ENCODE peak calls at places on chromosomes 3 and 15, in four cellular contexts. Z is thyroid gland, R is A673, L is cardiac muscle cell. S is an unnamed sample. For H3K4me1, the result is how much of the 10 kb centered on the place peaks cover.

GRCh38 chr3:53346922-53347260 is 452 bp downstream of the DCP1A start:
- DNase-seq in Z (no peak), R (no peak), L (no peak), S (no peak)

GRCh38 chr3:45943207-45943846 is at the start of gene CXCR6:
- DNase-seq in Z (no peak), R (no peak), L (no peak), S (no peak)

GRCh38 chr3:15148614-15149013 is 49.7 kb upstream of the RBSN start:
- DNase-seq in Z (peak), R (no peak), L (peak), S (peak)

GRCh38 chr3:197528190-197528589 is 27.6 kb downstream of the BDH1 start:
- DNase-seq in Z (no peak), R (no peak), L (no peak), S (no peak)

GRCh38 chr3:52218026-52218425 is 7.4 kb downstream of the TLR9 start:
- DNase-seq in Z (no peak), R (no peak), L (no peak), S (no peak)

GRCh38 chr3:50591196-50591741 is 20.3 kb downstream of the CISH start:
- DNase-seq in Z (no peak), R (no peak), L (no peak), S (no peak)

GRCh38 chr3:111859061-111859973 is at the start of gene PHLDB2:
- DNase-seq in Z (peak), R (peak), L (peak), S (peak)

GRCh38 chr15:49843725-49844124 is 222.9 kb downstream of the DTWD1 start:
- DNase-seq in Z (no peak), R (no peak), L (no peak), S (no peak)

GRCh38 chr15:79067969-79068368 is 22.6 kb downstream of the RASGRF1 start:
- DNase-seq in Z (no peak), R (no peak), L (peak), S (no peak)
- H3K4me1 ChIP-seq in Z (under half), R (under half), L (under half), S (under half)

DNA sequence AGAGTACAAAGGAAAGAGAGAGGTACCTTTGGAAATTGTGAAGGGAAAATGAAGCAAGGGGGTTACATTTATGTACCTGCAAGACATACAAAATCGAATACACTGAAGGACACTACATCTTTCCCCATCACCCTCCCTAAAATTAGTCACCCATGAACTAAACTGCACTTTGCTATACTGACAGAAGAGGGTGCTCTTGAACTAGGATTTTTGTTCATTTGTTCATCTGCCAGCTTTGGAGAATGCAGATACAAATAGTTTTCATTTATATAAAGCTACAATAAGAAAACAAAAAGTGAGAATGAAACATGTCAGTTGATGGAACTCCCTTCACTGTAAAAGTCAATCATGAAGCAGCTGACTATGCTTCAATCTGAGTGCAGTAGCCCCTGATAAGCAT is 55.7 kb downstream of the PCCB start:
- DNase-seq in Z (no peak), R (peak), L (no peak), S (no peak)
- TF ChIP-seq CTCF in Z (no peak), R (peak), L (peak), S (no peak)

DNA sequence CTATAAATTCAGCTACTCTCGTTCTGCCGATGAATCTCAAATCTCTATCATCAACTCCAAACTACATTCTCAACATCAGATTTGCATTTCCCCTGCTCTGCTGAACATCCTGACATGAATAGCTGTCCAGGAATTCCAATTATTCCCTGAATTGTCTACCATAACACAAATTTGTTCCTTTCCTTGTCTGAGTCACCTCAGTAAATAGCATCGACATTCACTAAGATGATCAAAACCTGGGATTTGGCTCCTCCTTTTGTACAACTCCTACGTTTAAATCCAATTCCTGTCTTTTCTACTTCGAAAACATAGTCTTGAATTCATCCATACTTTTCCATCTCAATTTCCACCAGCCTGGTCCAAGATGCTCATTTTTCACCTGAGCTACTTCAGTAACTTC is 107.0 kb downstream of the GREM1 start:
- DNase-seq in Z (no peak), R (no peak), L (no peak), S (no peak)
- H3K27ac ChIP-seq in Z (no peak), R (no peak), L (no peak), S (no peak)

DNA sequence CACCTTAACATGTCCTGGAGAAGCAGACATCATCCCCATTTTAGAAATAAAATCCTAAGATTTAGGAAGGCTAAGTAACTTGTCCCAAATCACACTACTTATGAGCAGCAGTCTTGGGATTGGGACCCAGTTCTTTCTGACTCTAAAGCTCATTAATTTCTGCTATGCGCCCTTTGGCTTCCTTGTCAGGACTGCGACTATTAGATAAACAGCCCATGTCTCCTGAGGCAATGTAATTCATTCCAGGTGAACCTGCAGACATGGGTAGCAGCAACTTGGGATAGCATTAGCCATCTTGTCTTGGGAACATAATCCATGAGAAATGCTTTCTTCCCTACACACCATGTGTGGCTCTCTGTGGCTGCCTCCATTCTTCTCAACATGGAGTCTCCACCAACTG is 32.3 kb upstream of the FBN1 start:
- DNase-seq in Z (no peak), R (no peak), L (no peak), S (no peak)
- H3K4me1 ChIP-seq in Z (under half), R (under half), L (under half), S (under half)

GRCh38 chr3:100954199-100954935 is 38.9 kb downstream of the ABI3BP start:
- DNase-seq in Z (no peak), R (no peak), L (no peak), S (no peak)

GRCh38 chr3:100956276-100956675 is 36.9 kb downstream of the ABI3BP start:
- DNase-seq in Z (no peak), R (no peak), L (no peak), S (no peak)

GRCh38 chr3:100953103-100953502 is 40.1 kb downstream of the ABI3BP start:
- DNase-seq in Z (no peak), R (no peak), L (no peak), S (no peak)

GRCh38 chr3:100957407-100958100 is 35.7 kb downstream of the ABI3BP start:
- DNase-seq in Z (no peak), R (no peak), L (no peak), S (no peak)

GRCh38 chr3:100954990-100955389 is 38.2 kb downstream of the ABI3BP start:
- DNase-seq in Z (peak), R (no peak), L (no peak), S (peak)
- TF ChIP-seq CTCF in Z (no peak), R (no peak), L (no peak), S (no peak)

GRCh38 chr15:67136802-67137201 is 71.4 kb downstream of the SMAD3 start:
- DNase-seq in Z (peak), R (no peak), L (no peak), S (no peak)
- H3K27ac ChIP-seq in Z (peak), R (no peak), L (no peak), S (peak)

S was measured in body of pancreas.